ENCODE peak calls at places on chromosomes 1 and 21, in five cellular contexts. F is IMR-90, U is heart left ventricle, C is breast epithelium, T is sigmoid colon. L is an unnamed sample.

GRCh38 chr1:94705755-94706154 is 114.4 kb upstream of the SLC44A3 start:
- DNase-seq in F (no peak), U (no peak), C (no peak), T (no peak), L (no peak)

GRCh38 chr1:9324246-9325096 is 31.8 kb downstream of the SPSB1 start:
- DNase-seq in F (no peak), U (no peak), C (no peak), T (no peak), L (no peak)

GRCh38 chr1:221190249-221190648 is 311.0 kb downstream of the HLX start:
- DNase-seq in F (no peak), U (no peak), C (no peak), T (no peak), L (no peak)

GRCh38 chr1:154206212-154206611 is at the start of gene CFAP141:
- DNase-seq in F (peak; percentile 21), U (no peak), C (no peak), T (no peak), L (no peak)

GRCh38 chr1:24905355-24905978 is 24.6 kb downstream of the RUNX3 start:
- DNase-seq in F (no peak), U (peak; percentile 14), C (peak; percentile 28), T (no peak), L (peak; percentile 69)

GRCh38 chr21:39688010-39688409 is 57.0 kb upstream of the IGSF5 start:
- DNase-seq in F (no peak), U (no peak), C (no peak), T (no peak), L (no peak)

GRCh38 chr1:186530104-186530503 is 69.2 kb upstream of the PDC start:
- DNase-seq in F (peak; percentile 56), U (no peak), C (no peak), T (no peak), L (no peak)

GRCh38 chr1:118960026-118960561 is 28.0 kb downstream of the TBX15 start:
- DNase-seq in F (no peak), U (no peak), C (no peak), T (no peak), L (no peak)

GRCh38 chr1:12615916-12616708 is 1.9 kb downstream of the DHRS3 start:
- DNase-seq in F (peak; percentile 62), U (peak; percentile 66), C (peak; percentile 76), T (peak; percentile 88), L (peak; percentile 77)

GRCh38 chr1:40901886-40902633 is 39.9 kb upstream of the CITED4 start:
- DNase-seq in F (peak; percentile 77), U (peak; percentile 22), C (peak; percentile 72), T (no peak), L (no peak)

GRCh38 chr1:149916193-149916926 is 1.3 kb downstream of the SV2A start:
- DNase-seq in F (no peak), U (no peak), C (no peak), T (no peak), L (no peak)

GRCh38 chr1:64984737-64985136 is 18.4 kb upstream of the JAK1 start:
- DNase-seq in F (no peak), U (no peak), C (no peak), T (no peak), L (no peak)

GRCh38 chr1:11940260-11940921 is 5.9 kb downstream of the PLOD1 start:
- DNase-seq in F (peak; percentile 13), U (no peak), C (peak; percentile 54), T (peak; percentile 91), L (no peak)

GRCh38 chr1:247111636-247112478 is 7.7 kb upstream of the ZNF669 start:
- DNase-seq in F (peak; percentile 47), U (peak; percentile 76), C (peak; percentile 66), T (peak; percentile 87), L (peak; percentile 91)

GRCh38 chr21:34983680-34984086 is 65.4 kb downstream of the RUNX1 start:
- DNase-seq in F (peak; percentile 63), U (no peak), C (no peak), T (no peak), L (no peak)

GRCh38 chr1:225578247-225578646 is 74.7 kb downstream of the ENAH start:
- DNase-seq in F (no peak), U (no peak), C (no peak), T (no peak), L (no peak)

GRCh38 chr1:37958690-37959089 is 11.8 kb upstream of the INPP5B start:
- DNase-seq in F (peak; percentile 93), U (no peak), C (no peak), T (no peak), L (no peak)

GRCh38 chr1:113912594-113913311 is 7.6 kb downstream of the DCLRE1B start:
- DNase-seq in F (peak; percentile 88), U (peak; percentile 48), C (no peak), T (no peak), L (no peak)

GRCh38 chr1:15196807-15197530 is 43.4 kb downstream of the TMEM51 start:
- DNase-seq in F (no peak), U (no peak), C (peak; percentile 2), T (no peak), L (no peak)

GRCh38 chr1:90837420-90837819 is 120.3 kb upstream of the BARHL2 start:
- DNase-seq in F (no peak), U (no peak), C (no peak), T (no peak), L (no peak)

GRCh38 chr21:41133896-41134522 is 34.0 kb upstream of the BACE2 start:
- DNase-seq in F (peak; percentile 54), U (no peak), C (no peak), T (no peak), L (no peak)

GRCh38 chr1:5990913-5991783 is 1.1 kb downstream of the NPHP4 start:
- DNase-seq in F (peak; percentile 21), U (peak; percentile 63), C (no peak), T (no peak), L (peak; percentile 92)

GRCh38 chr1:181754103-181754502 is 270.8 kb downstream of the CACNA1E start:
- DNase-seq in F (no peak), U (no peak), C (no peak), T (no peak), L (no peak)

GRCh38 chr21:41616063-41616591 is 108.2 kb upstream of the TMPRSS2 start:
- DNase-seq in F (peak; percentile 91), U (no peak), C (no peak), T (peak; percentile 74), L (no peak)

GRCh38 chr1:219039018-219039740 is 134.5 kb upstream of the LYPLAL1 start:
- DNase-seq in F (no peak), U (no peak), C (no peak), T (no peak), L (no peak)

GRCh38 chr1:50582346-50582745 is 159.1 kb upstream of the DMRTA2 start:
- DNase-seq in F (no peak), U (no peak), C (no peak), T (no peak), L (no peak)

GRCh38 chr21:28464988-28465387 is 527.7 kb downstream of the LTN1 start:
- DNase-seq in F (no peak), U (no peak), C (no peak), T (no peak), L (no peak)

DNA sequence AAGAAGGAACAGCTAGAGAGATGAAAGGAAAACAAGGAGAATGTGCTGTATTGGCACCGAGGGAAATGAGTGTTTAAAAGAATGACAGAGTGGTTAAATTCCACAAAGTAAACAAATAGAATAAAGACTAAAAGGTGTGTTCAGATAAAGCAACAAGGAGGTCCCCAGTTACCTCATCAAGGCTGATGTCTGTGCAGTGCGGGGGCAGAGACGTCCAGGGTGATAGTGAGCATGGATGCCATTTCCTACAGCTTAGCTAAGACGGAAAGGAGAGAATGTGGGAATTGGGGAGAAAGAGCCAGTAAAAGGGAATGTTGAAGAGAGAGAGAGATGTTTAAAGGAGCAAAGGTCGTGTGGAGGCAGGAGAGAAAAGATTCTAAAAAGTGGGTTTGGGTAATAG is 15.5 kb downstream of the LMOD1 start:
- DNase-seq in F (no peak), U (no peak), C (no peak), T (no peak), L (no peak)
- TF ChIP-seq POLR2A in F (no peak), U (no peak), C (no peak), T (no peak), L (no peak)

GRCh38 chr1:19737413-19737812 is 62.3 kb downstream of the TMCO4 start:
- DNase-seq in F (no peak), U (no peak), C (no peak), T (no peak), L (no peak)

GRCh38 chr1:19739628-19740027 is 60.1 kb downstream of the TMCO4 start:
- DNase-seq in F (no peak), U (no peak), C (no peak), T (no peak), L (no peak)

GRCh38 chr1:19735419-19736127 is 64.1 kb downstream of the TMCO4 start:
- DNase-seq in F (peak; percentile 98), U (peak; percentile 59), C (no peak), T (peak; percentile 93), L (no peak)

GRCh38 chr1:19738106-19738505 is 61.6 kb downstream of the TMCO4 start:
- DNase-seq in F (no peak), U (no peak), C (no peak), T (no peak), L (no peak)

GRCh38 chr1:19738669-19739068 is 61.0 kb downstream of the TMCO4 start:
- DNase-seq in F (no peak), U (no peak), C (no peak), T (no peak), L (no peak)
- H3K4me3 ChIP-seq in F (no peak overlapping the region), U (no peak overlapping the region), C (no peak overlapping the region), T (no peak overlapping the region), L (no peak overlapping the region)

GRCh38 chr1:22613951-22614350 is 22.5 kb upstream of the C1QA start:
- DNase-seq in F (no peak), U (no peak), C (no peak), T (no peak), L (no peak)
- TF ChIP-seq POLR2A in F (no peak), U (no peak), C (no peak), T (no peak), L (no peak)

GRCh38 chr1:151991663-151992344 is 1.9 kb downstream of the S100A10 start:
- DNase-seq in F (no peak), U (no peak), C (no peak), T (no peak), L (no peak)
- H3K4me3 ChIP-seq in F (peak overlapping the region; percentile 89), U (peak overlapping the region; percentile 93), C (peak overlapping the region; percentile 98), T (peak overlapping the region; percentile 86), L (peak overlapping the region; percentile 94)

GRCh38 chr1:183139281-183139942 is 46.7 kb upstream of the LAMC2 start:
- DNase-seq in F (peak; percentile 67), U (no peak), C (no peak), T (no peak), L (no peak)
- TF ChIP-seq POLR2A in F (no peak), U (no peak), C (no peak), T (no peak), L (no peak)

GRCh38 chr1:155219592-155220031 is 11.1 kb downstream of the MTX1 start:
- DNase-seq in F (no peak), U (no peak), C (no peak), T (no peak), L (no peak)
- H3K4me3 ChIP-seq in F (no peak overlapping the region), U (no peak overlapping the region), C (peak overlapping the region; percentile 45), T (no peak overlapping the region), L (no peak overlapping the region)

L was measured in spleen.